ENCODE peak calls at places on chromosomes 2 and 18, in six cellular contexts. One of them, this sample, is unnamed.

GRCh38 chr2:5932556-5933469 is 240.6 kb downstream of the SOX11 start:
- DNase-seq in A549: no peak
- DNase-seq in activated T-cell treated with anti-CD3 and anti-CD28 coated beads for 4 hours: no peak
- DNase-seq in activated CD8-positive, alpha-beta memory T cell treated with anti-CD3 and anti-CD28 coated beads, Interleukin-2, amount 10 ng/mL, durations not matched to agents 7 days and 5 days: no peak
- DNase-seq in Calu3: peak; percentile 3
- DNase-seq in GM13976: no peak
- DNase-seq in this sample: no peak

GRCh38 chr2:25400576-25401241 is 59.0 kb upstream of the DNMT3A start:
- DNase-seq in A549: no peak
- DNase-seq in activated T-cell treated with anti-CD3 and anti-CD28 coated beads for 4 hours: no peak
- DNase-seq in activated CD8-positive, alpha-beta memory T cell treated with anti-CD3 and anti-CD28 coated beads, Interleukin-2, amount 10 ng/mL, durations not matched to agents 7 days and 5 days: no peak
- DNase-seq in Calu3: no peak
- DNase-seq in GM13976: no peak
- DNase-seq in this sample: no peak

GRCh38 chr2:225170162-225170561 is 127.9 kb upstream of the DOCK10 start:
- DNase-seq in A549: no peak
- DNase-seq in activated T-cell treated with anti-CD3 and anti-CD28 coated beads for 4 hours: no peak
- DNase-seq in activated CD8-positive, alpha-beta memory T cell treated with anti-CD3 and anti-CD28 coated beads, Interleukin-2, amount 10 ng/mL, durations not matched to agents 7 days and 5 days: no peak
- DNase-seq in Calu3: no peak
- DNase-seq in GM13976: no peak
- DNase-seq in this sample: no peak

GRCh38 chr18:75350857-75351256 is 76.6 kb downstream of the SMIM21 start:
- DNase-seq in A549: no peak
- DNase-seq in activated T-cell treated with anti-CD3 and anti-CD28 coated beads for 4 hours: no peak
- DNase-seq in activated CD8-positive, alpha-beta memory T cell treated with anti-CD3 and anti-CD28 coated beads, Interleukin-2, amount 10 ng/mL, durations not matched to agents 7 days and 5 days: no peak
- DNase-seq in Calu3: no peak
- DNase-seq in GM13976: no peak
- DNase-seq in this sample: no peak

GRCh38 chr2:167380555-167380954 is 492.3 kb downstream of the XIRP2 start:
- DNase-seq in A549: no peak
- DNase-seq in activated T-cell treated with anti-CD3 and anti-CD28 coated beads for 4 hours: no peak
- DNase-seq in activated CD8-positive, alpha-beta memory T cell treated with anti-CD3 and anti-CD28 coated beads, Interleukin-2, amount 10 ng/mL, durations not matched to agents 7 days and 5 days: no peak
- DNase-seq in Calu3: no peak
- DNase-seq in GM13976: no peak
- DNase-seq in this sample: no peak

GRCh38 chr18:39453882-39454281 is 1888.3 kb upstream of the CELF4 start:
- DNase-seq in A549: no peak
- DNase-seq in activated T-cell treated with anti-CD3 and anti-CD28 coated beads for 4 hours: no peak
- DNase-seq in activated CD8-positive, alpha-beta memory T cell treated with anti-CD3 and anti-CD28 coated beads, Interleukin-2, amount 10 ng/mL, durations not matched to agents 7 days and 5 days: no peak
- DNase-seq in Calu3: no peak
- DNase-seq in GM13976: no peak
- DNase-seq in this sample: peak; percentile 17

GRCh38 chr18:44957440-44957839 is 276.8 kb downstream of the SETBP1 start:
- DNase-seq in A549: no peak
- DNase-seq in activated T-cell treated with anti-CD3 and anti-CD28 coated beads for 4 hours: no peak
- DNase-seq in activated CD8-positive, alpha-beta memory T cell treated with anti-CD3 and anti-CD28 coated beads, Interleukin-2, amount 10 ng/mL, durations not matched to agents 7 days and 5 days: no peak
- DNase-seq in Calu3: no peak
- DNase-seq in GM13976: no peak
- DNase-seq in this sample: no peak

GRCh38 chr2:195124391-195125079 is 532.5 kb upstream of the SLC39A10 start:
- DNase-seq in A549: no peak
- DNase-seq in activated T-cell treated with anti-CD3 and anti-CD28 coated beads for 4 hours: no peak
- DNase-seq in activated CD8-positive, alpha-beta memory T cell treated with anti-CD3 and anti-CD28 coated beads, Interleukin-2, amount 10 ng/mL, durations not matched to agents 7 days and 5 days: no peak
- DNase-seq in Calu3: no peak
- DNase-seq in GM13976: no peak
- DNase-seq in this sample: no peak

GRCh38 chr18:76266226-76266991 is 228.6 kb downstream of the ZNF516 start:
- DNase-seq in A549: no peak
- DNase-seq in activated T-cell treated with anti-CD3 and anti-CD28 coated beads for 4 hours: no peak
- DNase-seq in activated CD8-positive, alpha-beta memory T cell treated with anti-CD3 and anti-CD28 coated beads, Interleukin-2, amount 10 ng/mL, durations not matched to agents 7 days and 5 days: no peak
- DNase-seq in Calu3: no peak
- DNase-seq in GM13976: no peak
- DNase-seq in this sample: no peak

GRCh38 chr2:95074663-95075439 is 46.8 kb downstream of the MRPS5 start:
- DNase-seq in A549: no peak
- DNase-seq in activated T-cell treated with anti-CD3 and anti-CD28 coated beads for 4 hours: peak; percentile 36
- DNase-seq in activated CD8-positive, alpha-beta memory T cell treated with anti-CD3 and anti-CD28 coated beads, Interleukin-2, amount 10 ng/mL, durations not matched to agents 7 days and 5 days: peak; percentile 87
- DNase-seq in Calu3: no peak
- DNase-seq in GM13976: peak; percentile 25
- DNase-seq in this sample: no peak

GRCh38 chr2:53104263-53104662 is 663.3 kb upstream of the CHAC2 start:
- DNase-seq in A549: no peak
- DNase-seq in activated T-cell treated with anti-CD3 and anti-CD28 coated beads for 4 hours: no peak
- DNase-seq in activated CD8-positive, alpha-beta memory T cell treated with anti-CD3 and anti-CD28 coated beads, Interleukin-2, amount 10 ng/mL, durations not matched to agents 7 days and 5 days: no peak
- DNase-seq in Calu3: peak; percentile 56
- DNase-seq in GM13976: no peak
- DNase-seq in this sample: no peak

GRCh38 chr2:31896293-31896692 is 114.5 kb downstream of the MEMO1 start:
- DNase-seq in A549: no peak
- DNase-seq in activated T-cell treated with anti-CD3 and anti-CD28 coated beads for 4 hours: no peak
- DNase-seq in activated CD8-positive, alpha-beta memory T cell treated with anti-CD3 and anti-CD28 coated beads, Interleukin-2, amount 10 ng/mL, durations not matched to agents 7 days and 5 days: no peak
- DNase-seq in Calu3: no peak
- DNase-seq in GM13976: no peak
- DNase-seq in this sample: no peak